ENCODE peak calls at places on chromosomes 11 and 22, in ten cellular contexts. F is esophagus squamous epithelium, K is adrenal gland, E is GM12891, T is spleen, M is body of pancreas, H is stomach, C is transverse colon, P is heart left ventricle, R is uterus. X is an unnamed sample.

GRCh38 chr11:28488336-28488735 is 380.1 kb downstream of the METTL15 start:
- DNase-seq in F (no peak), K (no peak), E (no peak), T (no peak), M (no peak), H (no peak), C (no peak), P (no peak), R (no peak), X (no peak)

GRCh38 chr11:67615455-67616430 is 9.0 kb downstream of the NDUFV1 start:
- DNase-seq in F (no peak), K (no peak), E (no peak), T (peak), M (peak), H (peak), C (peak), P (no peak), R (no peak), X (peak)

GRCh38 chr11:19076744-19077589 is 16.4 kb upstream of the MRGPRX2 start:
- DNase-seq in F (no peak), K (peak), E (peak), T (peak), M (peak), H (peak), C (peak), P (peak), R (peak), X (peak)

GRCh38 chr11:120682866-120683265 is 171.3 kb downstream of the GRIK4 start:
- DNase-seq in F (no peak), K (no peak), E (no peak), T (no peak), M (no peak), H (no peak), C (no peak), P (no peak), R (no peak), X (no peak)

GRCh38 chr11:65382804-65383368 is 440 bp upstream of the SLC25A45 start:
- DNase-seq in F (no peak), K (peak), E (no peak), T (peak), M (peak), H (peak), C (peak), P (no peak), R (no peak), X (no peak)

GRCh38 chr22:46346680-46347405 is 11.3 kb downstream of the TRMU start:
- DNase-seq in F (no peak), K (no peak), E (no peak), T (peak), M (peak), H (peak), C (no peak), P (peak), R (no peak), X (no peak)

GRCh38 chr11:74701351-74701750 is 29.9 kb downstream of the CHRDL2 start:
- DNase-seq in F (no peak), K (no peak), E (no peak), T (no peak), M (no peak), H (no peak), C (no peak), P (no peak), R (no peak), X (peak)

GRCh38 chr11:76120513-76121081 is 85.7 kb downstream of the WNT11 start:
- DNase-seq in F (no peak), K (no peak), E (no peak), T (no peak), M (no peak), H (no peak), C (peak), P (peak), R (no peak), X (no peak)

GRCh38 chr22:30481711-30482110 is 9.9 kb upstream of the SEC14L3 start:
- DNase-seq in F (no peak), K (no peak), E (no peak), T (no peak), M (no peak), H (no peak), C (no peak), P (no peak), R (no peak), X (no peak)

GRCh38 chr11:105244157-105244820 is 104.7 kb upstream of the CARD18 start:
- DNase-seq in F (no peak), K (no peak), E (no peak), T (no peak), M (no peak), H (no peak), C (no peak), P (peak), R (no peak), X (no peak)

GRCh38 chr11:1060885-1061616 is 13.6 kb upstream of the MUC2 start:
- DNase-seq in F (no peak), K (peak), E (no peak), T (peak), M (peak), H (peak), C (peak), P (no peak), R (no peak), X (no peak)

GRCh38 chr11:110471315-110471714 is 41.6 kb downstream of the FDX1 start:
- DNase-seq in F (no peak), K (no peak), E (no peak), T (no peak), M (no peak), H (no peak), C (no peak), P (no peak), R (no peak), X (no peak)

GRCh38 chr11:12389676-12390075 is 12.3 kb downstream of the PARVA start:
- DNase-seq in F (no peak), K (no peak), E (no peak), T (no peak), M (no peak), H (no peak), C (no peak), P (no peak), R (no peak), X (no peak)

GRCh38 chr22:27952091-27952490 is 33.0 kb upstream of the PITPNB start:
- DNase-seq in F (no peak), K (peak), E (no peak), T (no peak), M (no peak), H (no peak), C (no peak), P (no peak), R (no peak), X (peak)

GRCh38 chr22:27213766-27214581 is 556.6 kb downstream of the MIAT start:
- DNase-seq in F (no peak), K (peak), E (no peak), T (no peak), M (peak), H (no peak), C (peak), P (peak), R (peak), X (no peak)

GRCh38 chr11:97754976-97755375 is 1265.8 kb upstream of the CNTN5 start:
- DNase-seq in F (no peak), K (no peak), E (no peak), T (no peak), M (no peak), H (no peak), C (no peak), P (no peak), R (no peak), X (no peak)

GRCh38 chr22:39401301-39401631 is 1.7 kb downstream of the TAB1 start:
- DNase-seq in F (no peak), K (no peak), E (no peak), T (no peak), M (no peak), H (no peak), C (no peak), P (no peak), R (no peak), X (no peak)

GRCh38 chr11:132972565-132972964 is 559.7 kb downstream of the OPCML start:
- DNase-seq in F (no peak), K (no peak), E (no peak), T (no peak), M (no peak), H (no peak), C (no peak), P (no peak), R (no peak), X (no peak)

GRCh38 chr11:72586591-72587090 is 87.6 kb downstream of the PDE2A start:
- DNase-seq in F (no peak), K (no peak), E (no peak), T (peak), M (no peak), H (no peak), C (no peak), P (no peak), R (no peak), X (peak)

GRCh38 chr11:8989411-8989810 is 14.4 kb downstream of the NRIP3 start:
- DNase-seq in F (no peak), K (no peak), E (no peak), T (no peak), M (no peak), H (no peak), C (no peak), P (no peak), R (no peak), X (peak)

GRCh38 chr22:40819741-40820140 is 595 bp upstream of the SLC25A17 start:
- DNase-seq in F (no peak), K (no peak), E (no peak), T (no peak), M (no peak), H (no peak), C (no peak), P (no peak), R (no peak), X (peak)

GRCh38 chr11:121715395-121715794 is 262.6 kb upstream of the SORL1-AS1 start:
- DNase-seq in F (no peak), K (no peak), E (no peak), T (no peak), M (no peak), H (no peak), C (no peak), P (no peak), R (no peak), X (no peak)

GRCh38 chr11:45805305-45806071 is 539 bp downstream of the SLC35C1 start:
- DNase-seq in F (peak), K (peak), E (no peak), T (peak), M (peak), H (peak), C (no peak), P (peak), R (peak), X (peak)

GRCh38 chr11:69905202-69905535 is 86.0 kb upstream of the FGF3 start:
- DNase-seq in F (no peak), K (no peak), E (no peak), T (no peak), M (no peak), H (no peak), C (no peak), P (no peak), R (no peak), X (no peak)

DNA sequence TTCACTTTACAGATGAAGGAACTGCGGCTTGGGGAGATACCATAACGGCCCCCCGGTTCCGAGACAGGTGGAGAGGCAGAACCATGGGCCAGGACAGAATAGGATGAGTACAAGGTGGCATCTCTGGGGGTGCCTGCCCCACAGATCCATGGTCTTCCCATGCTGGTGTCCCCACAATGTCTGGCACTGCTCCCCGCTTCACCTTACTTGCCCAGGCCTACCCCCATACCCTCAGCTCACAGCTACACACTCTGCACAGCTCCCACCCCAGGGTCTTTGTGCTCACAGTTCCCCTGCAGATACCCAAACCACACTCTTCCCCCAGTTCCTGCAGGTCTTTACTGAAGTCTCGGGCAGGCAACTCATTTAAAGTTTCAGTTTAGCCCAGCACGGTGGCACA is 11.4 kb upstream of the DGCR8 start:
- DNase-seq in F (no peak), K (no peak), E (no peak), T (no peak), M (no peak), H (no peak), C (no peak), P (no peak), R (no peak), X (no peak)
- TF ChIP-seq POLR2A in F (no peak), K (no peak), E (no peak), T (no peak), M (no peak), H (no peak), C (no peak), P (no peak), R (no peak), X (no peak)

GRCh38 chr11:5705688-5706087 is 16.1 kb downstream of the TRIM22 start:
- DNase-seq in F (no peak), K (no peak), E (no peak), T (no peak), M (no peak), H (no peak), C (no peak), P (no peak), R (no peak), X (no peak)

GRCh38 chr11:5701184-5701583 is 11.6 kb downstream of the TRIM22 start:
- DNase-seq in F (no peak), K (no peak), E (no peak), T (no peak), M (no peak), H (no peak), C (no peak), P (no peak), R (no peak), X (no peak)

GRCh38 chr11:5698281-5698680 is 8.7 kb downstream of the TRIM22 start:
- DNase-seq in F (no peak), K (no peak), E (no peak), T (no peak), M (no peak), H (no peak), C (no peak), P (no peak), R (no peak), X (no peak)

GRCh38 chr11:5700422-5701064 is 11.0 kb downstream of the TRIM22 start:
- DNase-seq in F (no peak), K (no peak), E (no peak), T (peak), M (no peak), H (no peak), C (no peak), P (no peak), R (no peak), X (no peak)

DNA sequence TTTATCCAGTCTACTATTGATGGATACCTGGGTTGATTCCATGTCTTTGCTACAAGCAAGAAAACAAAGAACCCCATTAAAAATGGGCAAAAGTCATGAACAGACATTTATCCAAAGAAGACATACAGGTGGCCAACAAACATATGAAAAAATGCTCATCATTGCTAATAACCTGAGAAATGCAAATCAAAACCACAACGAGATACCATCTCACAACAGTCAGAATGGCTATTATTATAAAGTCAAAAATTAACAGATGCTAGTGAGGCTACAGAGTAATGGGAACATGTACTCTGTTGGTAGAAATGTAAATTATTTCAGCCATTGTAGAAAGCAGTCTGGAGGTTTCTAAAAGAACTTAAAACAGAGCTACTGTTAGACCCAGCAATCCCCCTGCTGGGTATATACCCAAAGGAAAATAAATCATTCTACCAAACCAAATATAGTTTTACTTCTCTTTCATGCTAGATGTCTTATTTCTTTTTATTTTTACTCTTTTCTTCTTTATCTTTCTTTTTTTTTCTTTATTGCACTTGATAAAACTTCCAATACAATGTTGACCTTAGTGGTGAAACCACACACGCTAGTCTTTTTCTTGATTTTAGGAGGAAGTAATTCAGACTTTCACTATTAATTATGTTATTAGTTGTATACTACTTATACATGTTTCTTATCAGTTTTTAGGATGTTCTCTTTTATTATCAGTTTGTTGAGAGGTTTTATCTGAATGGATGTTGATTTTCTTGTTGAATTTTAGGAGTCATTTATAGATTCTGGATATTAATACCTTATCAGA is 14.3 kb downstream of the TRIM22 start:
- DNase-seq in F (no peak), K (no peak), E (no peak), T (no peak), M (no peak), H (no peak), C (no peak), P (no peak), R (no peak), X (no peak)
- TF ChIP-seq POLR2A in F (no peak), K (no peak), E (no peak), T (no peak), M (no peak), H (no peak), C (no peak), P (no peak), R (no peak), X (no peak)

DNA sequence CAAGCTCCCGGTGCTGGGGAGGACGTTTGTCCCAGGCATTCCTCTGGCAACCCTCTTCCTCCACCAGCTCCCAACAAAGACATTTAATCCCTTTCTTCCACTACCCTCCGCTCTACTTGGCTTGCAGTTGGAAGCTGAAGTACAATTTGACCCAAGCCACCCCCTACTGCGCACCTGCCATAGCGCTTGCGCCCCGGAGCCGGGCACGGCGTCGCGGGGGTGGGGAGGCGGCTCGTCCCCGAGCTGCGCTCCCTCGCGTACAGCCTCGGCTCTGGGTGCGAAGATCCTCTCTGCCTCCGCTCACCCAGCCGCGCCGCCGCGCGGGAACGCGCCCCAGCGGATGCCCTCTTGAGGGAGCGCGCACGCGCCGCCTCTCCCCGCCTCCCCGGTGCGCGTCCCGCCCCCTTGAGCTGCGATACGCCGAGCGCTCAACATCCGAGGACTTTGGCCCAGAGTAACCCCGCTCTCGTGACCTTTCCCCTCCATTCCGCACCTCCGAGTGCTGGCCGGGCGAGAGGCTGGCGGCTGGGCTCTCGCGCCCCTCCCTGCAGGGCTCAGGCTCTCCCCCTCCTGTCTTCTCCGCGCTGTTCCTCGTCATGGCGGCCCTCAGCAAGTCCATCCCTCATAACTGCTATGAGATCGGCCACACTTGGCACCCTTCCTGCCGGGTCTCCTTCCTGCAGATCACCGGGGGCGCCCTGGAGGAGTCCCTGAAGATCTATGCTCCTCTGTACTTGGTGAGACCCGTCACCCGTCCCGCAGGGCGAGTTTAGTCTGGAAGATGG is at the start of gene TMEM135:
- DNase-seq in F (peak), K (peak), E (peak), T (peak), M (peak), H (peak), C (peak), P (peak), R (peak), X (peak)
- TF ChIP-seq POLR2A in F (peak), K (peak), E (peak), T (no peak), M (peak), H (no peak), C (peak), P (peak), R (peak), X (peak)

DNA sequence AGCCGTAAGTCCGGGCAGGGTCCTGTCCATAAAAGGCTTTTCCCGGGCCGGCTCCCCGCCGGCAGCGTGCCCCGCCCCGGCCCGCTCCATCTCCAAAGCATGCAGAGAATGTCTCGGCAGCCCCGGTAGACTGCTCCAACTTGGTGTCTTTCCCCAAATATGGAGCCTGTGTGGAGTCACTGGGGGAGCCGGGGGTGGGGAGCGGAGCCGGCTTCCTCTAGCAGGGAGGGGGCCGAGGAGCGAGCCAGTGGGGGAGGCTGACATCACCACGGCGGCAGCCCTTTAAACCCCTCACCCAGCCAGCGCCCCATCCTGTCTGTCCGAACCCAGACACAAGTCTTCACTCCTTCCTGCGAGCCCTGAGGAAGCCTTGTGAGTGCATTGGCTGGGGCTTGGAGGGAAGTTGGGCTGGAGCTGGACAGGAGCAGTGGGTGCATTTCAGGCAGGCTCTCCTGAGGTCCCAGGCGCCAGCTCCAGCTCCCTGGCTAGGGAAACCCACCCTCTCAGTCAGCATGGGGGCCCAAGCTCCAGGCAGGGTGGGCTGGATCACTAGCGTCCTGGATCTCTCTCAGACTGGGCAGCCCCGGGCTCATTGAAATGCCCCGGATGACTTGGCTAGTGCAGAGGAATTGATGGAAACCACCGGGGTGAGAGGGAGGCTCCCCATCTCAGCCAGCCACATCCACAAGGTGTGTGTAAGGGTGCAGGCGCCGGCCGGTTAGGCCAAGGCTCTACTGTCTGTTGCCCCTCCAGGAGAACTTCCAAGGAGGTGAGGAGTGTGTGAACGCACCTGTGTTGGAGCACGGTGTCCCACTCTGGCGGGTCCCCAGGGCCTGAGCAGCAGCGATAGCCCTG is at the start of gene TAGLN:
- DNase-seq in F (no peak), K (no peak), E (no peak), T (no peak), M (peak), H (peak), C (peak), P (peak), R (peak), X (no peak)
- TF ChIP-seq POLR2A in F (peak), K (peak), E (no peak), T (no peak), M (no peak), H (peak), C (peak), P (peak), R (peak), X (no peak)

X was measured in erythroblast.